ENCODE peak calls at places on chromosomes 2 and 18, in four cellular contexts. D is IMR-90, F is WERI-Rb-1, R is SJSA1. E is an unnamed sample.

GRCh38 chr2:96679843-96680242 is 37.3 kb downstream of the FER1L5 start:
- DNase-seq in D (no peak), F (no peak), R (no peak), E (no peak)

GRCh38 chr2:51710222-51710621 is 678.3 kb upstream of the NRXN1 start:
- DNase-seq in D (no peak), F (peak; percentile 58), R (no peak), E (peak; percentile 29)

GRCh38 chr2:86368181-86368824 is 30.9 kb upstream of the REEP1 start:
- DNase-seq in D (peak; percentile 39), F (peak; percentile 58), R (peak; percentile 41), E (peak; percentile 71)

GRCh38 chr2:179440642-179441251 is 176.1 kb upstream of the SESTD1 start:
- DNase-seq in D (peak; percentile 26), F (no peak), R (peak; percentile 24), E (no peak)

GRCh38 chr2:70089220-70089945 is 2.1 kb downstream of the PCBP1 start:
- DNase-seq in D (no peak), F (peak; percentile 33), R (peak; percentile 25), E (peak; percentile 96)

GRCh38 chr2:198314559-198315153 is 510.3 kb downstream of the PLCL1 start:
- DNase-seq in D (peak; percentile 65), F (no peak), R (peak; percentile 27), E (no peak)

GRCh38 chr2:169221745-169222369 is 140.5 kb downstream of the LRP2 start:
- DNase-seq in D (no peak), F (no peak), R (no peak), E (no peak)

GRCh38 chr2:174145827-174146226 is 102.5 kb downstream of the OLA1 start:
- DNase-seq in D (no peak), F (no peak), R (no peak), E (no peak)

GRCh38 chr2:240640939-240641338 is 15.7 kb downstream of the GPR35 start:
- DNase-seq in D (no peak), F (peak; percentile 77), R (no peak), E (peak; percentile 64)

GRCh38 chr2:168912466-168913170 is 11.5 kb downstream of the G6PC2 start:
- DNase-seq in D (peak; percentile 4), F (no peak), R (no peak), E (peak; percentile 93)

GRCh38 chr18:44067201-44067600 is 613.5 kb upstream of the SETBP1 start:
- DNase-seq in D (no peak), F (no peak), R (no peak), E (no peak)

GRCh38 chr18:10012526-10012925 is 98.7 kb downstream of the VAPA start:
- DNase-seq in D (no peak), F (no peak), R (no peak), E (no peak)

GRCh38 chr18:10017048-10017447 is 103.2 kb downstream of the VAPA start:
- DNase-seq in D (no peak), F (no peak), R (no peak), E (no peak)

GRCh38 chr18:10013621-10014543 is 100.1 kb downstream of the VAPA start:
- DNase-seq in D (no peak), F (no peak), R (no peak), E (no peak)

GRCh38 chr18:10015288-10015701 is 101.5 kb downstream of the VAPA start:
- DNase-seq in D (peak; percentile 17), F (peak; percentile 51), R (no peak), E (no peak)

GRCh38 chr18:10015941-10016819 is 102.4 kb downstream of the VAPA start:
- DNase-seq in D (peak; percentile 96), F (peak; percentile 58), R (peak; percentile 72), E (no peak)
- H3K4me3 ChIP-seq in D (no peak overlapping the region), F (no peak overlapping the region), R (no peak overlapping the region), E (no peak overlapping the region)

DNA sequence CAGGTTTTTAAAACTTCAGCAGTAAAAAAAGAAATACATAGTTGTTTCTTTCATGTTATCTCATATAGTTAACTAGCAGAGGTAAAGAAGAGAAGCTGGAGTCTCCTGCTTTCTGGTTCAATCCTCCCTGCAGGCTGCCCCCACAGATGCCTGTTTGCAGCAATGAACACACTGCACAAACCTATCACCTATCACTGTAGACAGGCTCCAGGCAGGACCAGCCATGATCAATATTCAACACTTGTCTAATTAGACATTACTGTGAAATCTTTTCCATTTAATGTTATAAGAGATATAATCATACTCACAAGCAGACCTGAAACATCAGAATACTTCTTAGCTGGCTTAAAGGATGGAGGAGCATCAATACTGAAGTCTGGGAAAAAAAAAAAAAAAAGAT is 19.8 kb downstream of the INO80C start:
- DNase-seq in D (no peak), F (no peak), R (no peak), E (no peak)
- H3K4me3 ChIP-seq in D (no peak overlapping the region), F (no peak overlapping the region), R (no peak overlapping the region), E (no peak overlapping the region)

DNA sequence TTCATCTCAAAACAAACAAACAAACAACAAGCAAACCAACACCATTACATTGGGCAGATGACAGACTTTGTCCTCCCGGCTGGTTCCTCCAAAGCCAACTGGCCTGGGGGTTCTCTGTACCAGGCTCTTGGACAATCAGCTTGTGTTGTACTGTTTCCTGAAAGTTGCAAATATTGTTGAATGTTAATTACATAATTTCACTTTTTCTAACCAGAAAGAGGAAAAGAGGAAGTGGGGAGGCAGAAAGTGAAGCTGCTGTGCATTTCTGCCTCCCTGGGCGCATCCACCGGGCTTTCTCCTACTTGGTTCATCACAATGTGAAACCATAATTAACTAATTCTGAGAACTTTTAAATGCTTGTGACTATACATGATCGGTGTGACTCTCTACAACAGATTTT is 10.0 kb downstream of the TWIST2 start:
- DNase-seq in D (no peak), F (no peak), R (no peak), E (no peak)
- H3K4me3 ChIP-seq in D (no peak overlapping the region), F (no peak overlapping the region), R (no peak overlapping the region), E (no peak overlapping the region)

GRCh38 chr2:66436546-66436945 is 1.6 kb downstream of the MEIS1 start:
- DNase-seq in D (no peak), F (no peak), R (peak; percentile 12), E (no peak)

GRCh38 chr2:66437601-66438497 is 2.9 kb downstream of the MEIS1 start:
- DNase-seq in D (no peak), F (no peak), R (no peak), E (no peak)

GRCh38 chr2:66435963-66436362 is 1.0 kb downstream of the MEIS1 start:
- DNase-seq in D (no peak), F (no peak), R (no peak), E (no peak)

GRCh38 chr2:66435549-66435875 is 587 bp downstream of the MEIS1 start:
- DNase-seq in D (no peak), F (no peak), R (no peak), E (no peak)

DNA sequence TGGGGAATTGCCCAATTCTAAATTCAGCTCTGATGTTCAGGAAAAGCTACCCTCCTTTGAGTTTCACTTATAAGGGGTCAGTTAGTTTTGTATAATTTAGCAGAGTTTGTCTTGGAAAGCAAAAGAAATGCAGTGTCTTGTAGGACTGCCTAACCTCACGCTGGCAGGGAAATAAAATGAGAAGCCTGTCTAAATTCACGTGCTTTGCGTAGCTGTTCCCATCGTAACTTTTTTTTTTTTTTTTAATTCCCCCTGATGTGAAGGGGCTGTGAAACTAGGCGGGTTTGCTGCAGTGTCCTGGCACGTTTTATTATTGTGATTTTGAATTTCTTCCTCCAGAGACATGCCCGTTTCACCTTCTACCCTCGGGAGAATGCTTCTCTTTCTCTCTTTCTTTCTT is 2.1 kb downstream of the MEIS1 start:
- DNase-seq in D (no peak), F (no peak), R (peak; percentile 24), E (no peak)
- H3K4me3 ChIP-seq in D (peak overlapping the region; percentile 99), F (peak overlapping the region; percentile 65), R (peak overlapping the region; percentile 59), E (no peak overlapping the region)

E was measured in SJCRH30.